ENCODE peak calls at places on chromosomes 11 and 22, in seven cellular contexts. N is fibroblast of lung, Z is psoas muscle, D is Peyer's patch, T is colonic mucosa, U is fibroblast of mammary gland, W is AG04449. C is an unnamed sample.

GRCh38 chr11:71395010-71395560 is 53.1 kb downstream of the DHCR7 start:
- DNase-seq in N (no peak), D (no peak), U (no peak), Z (no peak), T (no peak), W (no peak), C (no peak)

GRCh38 chr11:102317099-102317767 is at the start of gene BIRC3:
- DNase-seq in D (peak; percentile 90), U (peak; percentile 90), Z (peak; percentile 72), N (peak; percentile 93), W (peak; percentile 84), T (peak; percentile 92), C (peak; percentile 83)

GRCh38 chr11:12167098-12167999 is 57.0 kb downstream of the MICAL2 start:
- DNase-seq in N (peak; percentile 96), U (peak; percentile 93), T (peak; percentile 74), D (peak; percentile 84), W (peak; percentile 79), Z (no peak), C (peak; percentile 97)

GRCh38 chr11:10304495-10305261 is at the start of gene ADM:
- DNase-seq in Z (peak; percentile 93), T (peak; percentile 95), W (no peak), N (peak; percentile 64), D (peak; percentile 89), U (peak; percentile 89), C (peak; percentile 97)

GRCh38 chr11:46649180-46649738 is 31.9 kb downstream of the ATG13 start:
- DNase-seq in D (no peak), Z (peak; percentile 36), N (peak; percentile 96), T (peak; percentile 29), U (peak; percentile 99), W (peak; percentile 85), C (peak; percentile 99)

GRCh38 chr11:46666516-46666915 is 33.9 kb downstream of the ARHGAP1 start:
- DNase-seq in U (peak; percentile 64), T (no peak), Z (no peak), D (no peak), N (no peak), W (no peak), C (no peak)

GRCh38 chr22:22687638-22688500 is 43.5 kb downstream of the GGTLC2 start:
- DNase-seq in Z (no peak), D (no peak), U (peak; percentile 71), W (peak; percentile 17), N (peak; percentile 20), T (peak; percentile 48), C (peak; percentile 76)

GRCh38 chr11:100923555-100923954 is 206.1 kb downstream of the PGR start:
- DNase-seq in N (peak; percentile 65), W (peak; percentile 9), D (no peak), Z (no peak), T (no peak), U (peak; percentile 75), C (peak; percentile 4)

GRCh38 chr11:129767827-129768226 is 47.8 kb upstream of the TMEM45B start:
- DNase-seq in D (no peak), N (no peak), Z (no peak), W (no peak), U (no peak), T (no peak), C (no peak)

GRCh38 chr22:31952459-31952858 is 8.1 kb downstream of the YWHAH start:
- DNase-seq in Z (no peak), W (peak; percentile 67), T (no peak), N (peak; percentile 94), U (peak; percentile 92), D (no peak), C (peak; percentile 85)

GRCh38 chr11:87347860-87348259 is 310.1 kb downstream of the TMEM135 start:
- DNase-seq in N (no peak), U (no peak), Z (no peak), W (no peak), D (no peak), T (no peak), C (no peak)

GRCh38 chr11:62536301-62536957 is 10.2 kb downstream of the AHNAK start:
- DNase-seq in N (no peak), D (no peak), Z (no peak), U (no peak), W (no peak), T (no peak), C (no peak)

GRCh38 chr11:56353991-56354390 is at the start of gene OR8J1:
- DNase-seq in W (no peak), Z (no peak), T (no peak), N (no peak), U (no peak), D (no peak), C (no peak)

GRCh38 chr11:45150301-45150700 is 3.9 kb downstream of the PRDM11 start:
- DNase-seq in T (peak; percentile 10), Z (no peak), N (no peak), U (no peak), W (no peak), D (no peak), C (no peak)

GRCh38 chr11:117316197-117316961 is at the start of gene BACE1:
- DNase-seq in T (peak; percentile 78), N (peak; percentile 84), Z (peak; percentile 83), U (peak; percentile 82), W (no peak), D (peak; percentile 78), C (peak; percentile 78)

GRCh38 chr11:7655253-7656217 is 17.8 kb downstream of the CYB5R2 start:
- DNase-seq in U (no peak), Z (no peak), T (peak; percentile 10), W (no peak), D (peak; percentile 46), N (no peak), C (no peak)

GRCh38 chr11:75195164-75195962 is 44.5 kb downstream of the SLCO2B1 start:
- DNase-seq in Z (peak; percentile 67), T (peak; percentile 40), N (peak; percentile 0), W (no peak), D (no peak), U (no peak), C (peak; percentile 72)

GRCh38 chr11:41307371-41308080 is 151.9 kb downstream of the LRRC4C start:
- DNase-seq in W (no peak), T (no peak), U (no peak), Z (no peak), N (no peak), D (no peak), C (no peak)

GRCh38 chr11:32331098-32331497 is 104.2 kb downstream of the WT1 start:
- DNase-seq in T (no peak), D (no peak), U (no peak), W (no peak), Z (no peak), N (peak; percentile 37), C (peak; percentile 58)

GRCh38 chr11:70895061-70895670 is 357.2 kb downstream of the SHANK2 start:
- DNase-seq in T (no peak), N (no peak), U (no peak), Z (no peak), D (no peak), W (no peak), C (no peak)

GRCh38 chr11:35981581-35981980 is 37.7 kb downstream of the LDLRAD3 start:
- DNase-seq in N (no peak), W (no peak), T (no peak), Z (no peak), D (no peak), U (no peak), C (no peak)

GRCh38 chr11:119155733-119156492 is 7.1 kb downstream of the ABCG4 start:
- DNase-seq in W (no peak), T (peak; percentile 41), N (no peak), D (no peak), U (peak; percentile 12), Z (no peak), C (no peak)
- TF ChIP-seq CTCF in W (peak; percentile 4), T (no peak), N (no peak), D (no peak), U (peak; percentile 12), Z (no peak), C (no peak)

GRCh38 chr22:36244522-36245391 is 5.4 kb upstream of the APOL2 start:
- DNase-seq in W (peak; percentile 17), D (no peak), T (no peak), Z (peak; percentile 57), N (peak; percentile 72), U (peak; percentile 65), C (peak; percentile 54)
- H3K4me3 ChIP-seq in W (no peak overlapping the region), D (no peak overlapping the region), T (no peak overlapping the region), Z (no peak overlapping the region), N (no peak overlapping the region), U (no peak overlapping the region), C (no peak overlapping the region)

DNA sequence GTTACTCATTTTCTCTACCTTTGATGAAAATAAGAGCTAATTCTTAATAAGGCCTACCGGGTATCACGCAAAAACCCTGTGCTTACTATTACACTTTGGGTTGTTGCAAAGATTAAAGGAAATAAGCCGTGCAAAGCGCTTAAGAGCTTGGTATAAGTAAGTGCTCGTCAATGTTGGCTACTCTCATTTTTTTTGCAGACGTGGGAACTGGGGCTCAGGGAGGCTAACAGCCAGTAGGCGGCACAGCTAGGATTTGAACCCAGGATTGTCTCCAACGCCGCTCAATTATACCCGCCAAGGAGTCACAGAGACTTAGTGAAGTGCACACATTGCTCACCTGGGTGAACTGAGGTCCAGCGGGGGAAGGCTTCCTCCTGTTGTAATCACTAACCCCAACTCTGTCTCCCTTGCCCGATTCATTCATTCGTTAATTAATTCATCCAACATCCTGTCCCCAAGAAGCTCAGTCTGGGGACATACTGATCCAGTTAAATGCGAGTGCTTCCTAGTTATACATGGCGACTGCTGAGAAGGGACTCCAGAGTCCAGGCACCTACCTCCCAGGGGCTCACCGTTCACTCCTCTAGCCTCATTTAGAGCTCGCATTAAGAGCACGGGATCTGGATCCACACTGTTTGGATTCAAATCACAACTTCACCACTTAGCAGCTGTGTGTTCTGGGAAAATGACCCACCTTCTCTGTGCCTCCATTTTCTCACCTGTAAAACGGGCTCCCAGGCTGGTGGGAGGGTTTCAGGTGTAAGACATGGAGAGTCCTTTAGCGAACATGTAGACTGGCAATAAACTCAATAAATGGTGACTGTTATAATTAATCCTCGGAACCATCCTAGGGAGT is 869 bp upstream of the MTFP1 start:
- DNase-seq in N (no peak), W (no peak), Z (no peak), T (peak; percentile 45), D (no peak), U (peak; percentile 57), C (peak; percentile 52)
- TF ChIP-seq CTCF in N (no peak), W (no peak), Z (no peak), T (no peak), D (peak; percentile 17), U (peak; percentile 18), C (no peak)

DNA sequence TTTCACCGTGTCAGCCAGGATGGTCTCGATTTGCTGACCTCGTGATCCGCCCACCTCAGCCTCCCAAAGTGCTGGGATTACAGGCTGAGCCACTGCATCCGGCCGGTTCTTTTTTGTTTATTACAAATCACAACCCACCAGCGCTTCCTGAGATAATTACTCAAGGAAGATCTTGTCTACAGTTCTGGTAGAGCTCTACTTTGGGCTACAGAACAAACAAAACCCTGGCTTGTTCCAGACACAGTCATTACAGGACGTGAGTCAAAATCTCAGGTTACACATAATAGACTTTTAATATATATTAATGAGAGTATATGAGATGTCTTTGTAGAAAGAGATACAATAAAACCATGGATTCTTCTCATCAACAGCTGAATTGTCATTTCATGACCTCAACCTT is 42.8 kb upstream of the NUP50 start:
- DNase-seq in U (peak; percentile 56), W (no peak), D (no peak), T (no peak), N (no peak), Z (no peak), C (no peak)
- H3K4me3 ChIP-seq in U (no peak overlapping the region), W (no peak overlapping the region), D (no peak overlapping the region), T (no peak overlapping the region), N (no peak overlapping the region), Z (no peak overlapping the region), C (no peak overlapping the region)